ENCODE peak calls at places on chromosomes 11 and 22, in six cellular contexts. One of them, this sample, is unnamed.

GRCh38 chr22:32796865-32797573 is 4.5 kb upstream of the TIMP3 start:
- DNase-seq in NCI-H345: no peak
- DNase-seq in bronchial epithelial cell: peak
- DNase-seq in WERI-Rb-1: peak
- DNase-seq in activated CD4-positive, alpha-beta T cell treated with anti-CD3 and anti-CD28 coated beads for 24 hours: peak
- DNase-seq in dermis blood vessel endothelial cell: peak
- DNase-seq in this sample: no peak

GRCh38 chr11:57202282-57202681 is 20.5 kb downstream of the LRRC55 start:
- DNase-seq in NCI-H345: no peak
- DNase-seq in bronchial epithelial cell: no peak
- DNase-seq in WERI-Rb-1: no peak
- DNase-seq in activated CD4-positive, alpha-beta T cell treated with anti-CD3 and anti-CD28 coated beads for 24 hours: no peak
- DNase-seq in dermis blood vessel endothelial cell: no peak
- DNase-seq in this sample: no peak

GRCh38 chr22:24995649-24996180 is 43.2 kb downstream of the KIAA1671 start:
- DNase-seq in NCI-H345: peak
- DNase-seq in bronchial epithelial cell: no peak
- DNase-seq in WERI-Rb-1: no peak
- DNase-seq in activated CD4-positive, alpha-beta T cell treated with anti-CD3 and anti-CD28 coated beads for 24 hours: no peak
- DNase-seq in dermis blood vessel endothelial cell: no peak
- DNase-seq in this sample: no peak

GRCh38 chr11:102794382-102794781 is 3.6 kb downstream of the MMP1 start:
- DNase-seq in NCI-H345: peak
- DNase-seq in bronchial epithelial cell: peak
- DNase-seq in WERI-Rb-1: peak
- DNase-seq in activated CD4-positive, alpha-beta T cell treated with anti-CD3 and anti-CD28 coated beads for 24 hours: no peak
- DNase-seq in dermis blood vessel endothelial cell: peak
- DNase-seq in this sample: peak

GRCh38 chr11:32333335-32333991 is 101.9 kb downstream of the WT1 start:
- DNase-seq in NCI-H345: no peak
- DNase-seq in bronchial epithelial cell: peak
- DNase-seq in WERI-Rb-1: no peak
- DNase-seq in activated CD4-positive, alpha-beta T cell treated with anti-CD3 and anti-CD28 coated beads for 24 hours: peak
- DNase-seq in dermis blood vessel endothelial cell: peak
- DNase-seq in this sample: no peak

GRCh38 chr11:1326435-1327063 is 17.1 kb upstream of the TOLLIP start:
- DNase-seq in NCI-H345: no peak
- DNase-seq in bronchial epithelial cell: no peak
- DNase-seq in WERI-Rb-1: no peak
- DNase-seq in activated CD4-positive, alpha-beta T cell treated with anti-CD3 and anti-CD28 coated beads for 24 hours: no peak
- DNase-seq in dermis blood vessel endothelial cell: peak
- DNase-seq in this sample: no peak

GRCh38 chr11:14642873-14643696 is 519 bp upstream of the PDE3B start:
- DNase-seq in NCI-H345: no peak
- DNase-seq in bronchial epithelial cell: no peak
- DNase-seq in WERI-Rb-1: no peak
- DNase-seq in activated CD4-positive, alpha-beta T cell treated with anti-CD3 and anti-CD28 coated beads for 24 hours: no peak
- DNase-seq in dermis blood vessel endothelial cell: no peak
- DNase-seq in this sample: no peak

GRCh38 chr22:50089231-50090140 is at the start of gene MOV10L1:
- DNase-seq in NCI-H345: no peak
- DNase-seq in bronchial epithelial cell: no peak
- DNase-seq in WERI-Rb-1: no peak
- DNase-seq in activated CD4-positive, alpha-beta T cell treated with anti-CD3 and anti-CD28 coated beads for 24 hours: no peak
- DNase-seq in dermis blood vessel endothelial cell: peak
- DNase-seq in this sample: no peak

GRCh38 chr11:121042296-121042695 is 18.4 kb downstream of the TBCEL start:
- DNase-seq in NCI-H345: no peak
- DNase-seq in bronchial epithelial cell: no peak
- DNase-seq in WERI-Rb-1: no peak
- DNase-seq in activated CD4-positive, alpha-beta T cell treated with anti-CD3 and anti-CD28 coated beads for 24 hours: no peak
- DNase-seq in dermis blood vessel endothelial cell: no peak
- DNase-seq in this sample: no peak

GRCh38 chr11:17646451-17647145 is 72.8 kb upstream of the MYOD1 start:
- DNase-seq in NCI-H345: no peak
- DNase-seq in bronchial epithelial cell: no peak
- DNase-seq in WERI-Rb-1: no peak
- DNase-seq in activated CD4-positive, alpha-beta T cell treated with anti-CD3 and anti-CD28 coated beads for 24 hours: no peak
- DNase-seq in dermis blood vessel endothelial cell: no peak
- DNase-seq in this sample: no peak

GRCh38 chr11:38718049-38718448 is 2120.0 kb upstream of the RAG2 start:
- DNase-seq in NCI-H345: no peak
- DNase-seq in bronchial epithelial cell: peak
- DNase-seq in WERI-Rb-1: peak
- DNase-seq in activated CD4-positive, alpha-beta T cell treated with anti-CD3 and anti-CD28 coated beads for 24 hours: no peak
- DNase-seq in dermis blood vessel endothelial cell: no peak
- DNase-seq in this sample: no peak

GRCh38 chr11:83287631-83288030 is 1.5 kb upstream of the CCDC90B start:
- DNase-seq in NCI-H345: no peak
- DNase-seq in bronchial epithelial cell: no peak
- DNase-seq in WERI-Rb-1: no peak
- DNase-seq in activated CD4-positive, alpha-beta T cell treated with anti-CD3 and anti-CD28 coated beads for 24 hours: no peak
- DNase-seq in dermis blood vessel endothelial cell: no peak
- DNase-seq in this sample: no peak

GRCh38 chr11:19567996-19568395 is 144.6 kb upstream of the NAV2 start:
- DNase-seq in NCI-H345: no peak
- DNase-seq in bronchial epithelial cell: no peak
- DNase-seq in WERI-Rb-1: no peak
- DNase-seq in activated CD4-positive, alpha-beta T cell treated with anti-CD3 and anti-CD28 coated beads for 24 hours: no peak
- DNase-seq in dermis blood vessel endothelial cell: no peak
- DNase-seq in this sample: no peak

GRCh38 chr11:129992161-129992944 is 10.3 kb downstream of the PRDM10 start:
- DNase-seq in NCI-H345: peak
- DNase-seq in bronchial epithelial cell: peak
- DNase-seq in WERI-Rb-1: peak
- DNase-seq in activated CD4-positive, alpha-beta T cell treated with anti-CD3 and anti-CD28 coated beads for 24 hours: peak
- DNase-seq in dermis blood vessel endothelial cell: peak
- DNase-seq in this sample: peak

GRCh38 chr22:31734512-31734911 is 15.4 kb downstream of the PRR14L start:
- DNase-seq in NCI-H345: no peak
- DNase-seq in bronchial epithelial cell: peak
- DNase-seq in WERI-Rb-1: no peak
- DNase-seq in activated CD4-positive, alpha-beta T cell treated with anti-CD3 and anti-CD28 coated beads for 24 hours: no peak
- DNase-seq in dermis blood vessel endothelial cell: no peak
- DNase-seq in this sample: peak

GRCh38 chr22:21981874-21982273 is 713 bp downstream of the TOP3B start:
- DNase-seq in NCI-H345: no peak
- DNase-seq in bronchial epithelial cell: peak
- DNase-seq in WERI-Rb-1: no peak
- DNase-seq in activated CD4-positive, alpha-beta T cell treated with anti-CD3 and anti-CD28 coated beads for 24 hours: no peak
- DNase-seq in dermis blood vessel endothelial cell: no peak
- DNase-seq in this sample: no peak

GRCh38 chr11:123145661-123146060 is 49.4 kb downstream of the CLMP start:
- DNase-seq in NCI-H345: no peak
- DNase-seq in bronchial epithelial cell: no peak
- DNase-seq in WERI-Rb-1: peak
- DNase-seq in activated CD4-positive, alpha-beta T cell treated with anti-CD3 and anti-CD28 coated beads for 24 hours: no peak
- DNase-seq in dermis blood vessel endothelial cell: no peak
- DNase-seq in this sample: no peak

GRCh38 chr11:57458410-57459111 is 1.8 kb upstream of the RTN4RL2 start:
- DNase-seq in NCI-H345: peak
- DNase-seq in bronchial epithelial cell: no peak
- DNase-seq in WERI-Rb-1: peak
- DNase-seq in activated CD4-positive, alpha-beta T cell treated with anti-CD3 and anti-CD28 coated beads for 24 hours: no peak
- DNase-seq in dermis blood vessel endothelial cell: peak
- DNase-seq in this sample: peak

GRCh38 chr22:28442951-28443876 is 236.4 kb downstream of the TTC28 start:
- DNase-seq in NCI-H345: no peak
- DNase-seq in bronchial epithelial cell: peak
- DNase-seq in WERI-Rb-1: peak
- DNase-seq in activated CD4-positive, alpha-beta T cell treated with anti-CD3 and anti-CD28 coated beads for 24 hours: peak
- DNase-seq in dermis blood vessel endothelial cell: peak
- DNase-seq in this sample: no peak